ENCODE peak calls at places on chromosome 13, in six cellular contexts. J, Z, C, W, N and A are unnamed samples.

GRCh38 chr13:37127706-37128241 is 22.3 kb upstream of the CSNK1A1L start:
- DNase-seq in N (no peak), J (no peak), C (peak), Z (no peak), W (peak), A (no peak)

GRCh38 chr13:98974053-98974452 is 3.8 kb downstream of the DOCK9 start:
- DNase-seq in N (no peak), J (no peak), W (no peak), C (no peak), Z (no peak), A (no peak)

GRCh38 chr13:101152184-101152583 is 264.1 kb downstream of the NALCN start:
- DNase-seq in N (no peak), Z (no peak), J (no peak), W (no peak), C (no peak), A (no peak)

GRCh38 chr13:108342369-108343289 is 73.1 kb downstream of the TNFSF13B start:
- DNase-seq in N (no peak), W (peak), J (no peak), Z (no peak), C (peak), A (peak)

GRCh38 chr13:26487781-26488180 is 69.7 kb upstream of the WASF3 start:
- DNase-seq in Z (no peak), J (no peak), C (no peak), N (no peak), W (no peak), A (no peak)

GRCh38 chr13:39102981-39103490 is 64.8 kb downstream of the NHLRC3 start:
- DNase-seq in W (no peak), C (no peak), Z (no peak), N (no peak), J (no peak), A (no peak)

GRCh38 chr13:98307744-98308524 is 130.9 kb upstream of the RNF113B start:
- DNase-seq in W (peak), Z (no peak), J (no peak), C (peak), N (no peak), A (no peak)

GRCh38 chr13:41178040-41178439 is 16.3 kb downstream of the KBTBD7 start:
- DNase-seq in W (peak), C (peak), J (no peak), N (no peak), Z (no peak), A (no peak)

GRCh38 chr13:109606404-109607028 is 179.9 kb downstream of the IRS2 start:
- DNase-seq in N (no peak), W (no peak), J (no peak), Z (no peak), C (no peak), A (no peak)